ENCODE peak calls at places on chromosomes 3 and 15, in ten cellular contexts. Z, J, M, K, U, A, Y, C, H and W are unnamed samples.

GRCh38 chr3:112308151-112308911 is 14.3 kb upstream of the SLC9C1 start:
- DNase-seq in Z (no peak), J (no peak), M (no peak), K (no peak), U (no peak), A (no peak), Y (peak), C (no peak), H (no peak), W (peak)

GRCh38 chr3:35666893-35667292 is 27.6 kb downstream of the ARPP21 start:
- DNase-seq in Z (no peak), J (no peak), M (no peak), K (no peak), U (no peak), A (no peak), Y (no peak), C (no peak), H (no peak), W (no peak)

GRCh38 chr3:32870373-32871091 is 52.7 kb downstream of the TRIM71 start:
- DNase-seq in Z (no peak), J (no peak), M (no peak), K (no peak), U (no peak), A (no peak), Y (no peak), C (no peak), H (no peak), W (no peak)

GRCh38 chr3:31423522-31423921 is 109.2 kb upstream of the STT3B start:
- DNase-seq in Z (no peak), J (no peak), M (no peak), K (no peak), U (no peak), A (no peak), Y (no peak), C (no peak), H (no peak), W (no peak)

GRCh38 chr3:71779674-71780377 is 5.1 kb downstream of the PROK2 start:
- DNase-seq in Z (no peak), J (no peak), M (no peak), K (no peak), U (no peak), A (no peak), Y (no peak), C (no peak), H (no peak), W (no peak)

GRCh38 chr3:94734201-94734600 is 671.3 kb downstream of the NSUN3 start:
- DNase-seq in Z (no peak), J (no peak), M (no peak), K (no peak), U (no peak), A (no peak), Y (no peak), C (no peak), H (no peak), W (no peak)

GRCh38 chr3:167887096-167887495 is 151.6 kb downstream of the SERPINI1 start:
- DNase-seq in Z (no peak), J (no peak), M (no peak), K (no peak), U (no peak), A (no peak), Y (peak), C (no peak), H (no peak), W (no peak)

GRCh38 chr15:85760049-85760448 is 34.7 kb downstream of the KLHL25 start:
- DNase-seq in Z (no peak), J (no peak), M (no peak), K (no peak), U (no peak), A (no peak), Y (no peak), C (peak), H (no peak), W (no peak)

GRCh38 chr3:197520311-197521276 is 35.2 kb downstream of the BDH1 start:
- DNase-seq in Z (peak), J (peak), M (no peak), K (peak), U (no peak), A (peak), Y (peak), C (no peak), H (peak), W (no peak)

GRCh38 chr15:34059946-34060345 is 20.9 kb upstream of the AVEN start:
- DNase-seq in Z (no peak), J (no peak), M (no peak), K (no peak), U (no peak), A (no peak), Y (no peak), C (no peak), H (no peak), W (no peak)

GRCh38 chr3:110178965-110179364 is 841.6 kb upstream of the DPPA4 start:
- DNase-seq in Z (no peak), J (no peak), M (no peak), K (no peak), U (no peak), A (no peak), Y (no peak), C (no peak), H (no peak), W (no peak)

GRCh38 chr3:195908439-195909293 is at the start of gene TNK2:
- DNase-seq in Z (peak), J (no peak), M (no peak), K (peak), U (no peak), A (no peak), Y (peak), C (peak), H (no peak), W (no peak)

GRCh38 chr3:177554900-177555759 is 357.8 kb upstream of the TBL1XR1 start:
- DNase-seq in Z (no peak), J (peak), M (no peak), K (no peak), U (no peak), A (no peak), Y (peak), C (no peak), H (no peak), W (no peak)

GRCh38 chr3:65489253-65489652 is 549.5 kb downstream of the MAGI1 start:
- DNase-seq in Z (no peak), J (no peak), M (no peak), K (no peak), U (no peak), A (no peak), Y (no peak), C (no peak), H (no peak), W (no peak)

GRCh38 chr3:76638006-76638405 is 401.9 kb upstream of the ROBO2 start:
- DNase-seq in Z (no peak), J (no peak), M (no peak), K (no peak), U (no peak), A (no peak), Y (no peak), C (no peak), H (no peak), W (peak)

GRCh38 chr3:132445812-132446211 is 28.5 kb downstream of the DNAJC13 start:
- DNase-seq in Z (no peak), J (no peak), M (no peak), K (no peak), U (no peak), A (peak), Y (no peak), C (no peak), H (no peak), W (peak)

GRCh38 chr15:93428807-93429351 is 339.9 kb upstream of the RGMA start:
- DNase-seq in Z (no peak), J (no peak), M (no peak), K (no peak), U (no peak), A (no peak), Y (no peak), C (no peak), H (no peak), W (no peak)

GRCh38 chr3:80994767-80995166 is 766.7 kb downstream of the GBE1 start:
- DNase-seq in Z (no peak), J (no peak), M (no peak), K (no peak), U (no peak), A (no peak), Y (no peak), C (no peak), H (no peak), W (no peak)

GRCh38 chr3:64229903-64230302 is 4.6 kb upstream of the PRICKLE2 start:
- DNase-seq in Z (no peak), J (no peak), M (no peak), K (no peak), U (no peak), A (no peak), Y (no peak), C (no peak), H (no peak), W (no peak)

GRCh38 chr15:101578443-101578894 is 73.7 kb downstream of the TM2D3 start:
- DNase-seq in Z (peak), J (no peak), M (peak), K (peak), U (no peak), A (peak), Y (peak), C (no peak), H (peak), W (no peak)

GRCh38 chr15:40342421-40343313 is 1.9 kb upstream of the CCDC9B start:
- DNase-seq in Z (no peak), J (no peak), M (no peak), K (peak), U (peak), A (no peak), Y (no peak), C (no peak), H (no peak), W (no peak)

GRCh38 chr3:129504471-129505100 is 23.9 kb upstream of the RHO start:
- DNase-seq in Z (no peak), J (no peak), M (no peak), K (no peak), U (no peak), A (no peak), Y (no peak), C (no peak), H (no peak), W (no peak)

GRCh38 chr15:72285927-72286516 is 13.7 kb upstream of the PARP6 start:
- DNase-seq in Z (peak), J (no peak), M (peak), K (peak), U (no peak), A (no peak), Y (no peak), C (no peak), H (peak), W (no peak)